ENCODE peak calls at places on chromosome 20, in four cellular contexts. O, Y, N and S are unnamed samples.

GRCh38 chr20:60206259-60206658 is 248.0 kb downstream of the CDH26 start:
- DNase-seq in O (peak), Y (peak), N (no peak), S (peak)

GRCh38 chr20:48725589-48725991 is 102.2 kb downstream of the PREX1 start:
- DNase-seq in O (peak), Y (no peak), N (peak), S (no peak)

GRCh38 chr20:60144428-60144827 is 186.2 kb downstream of the CDH26 start:
- DNase-seq in O (no peak), Y (no peak), N (no peak), S (no peak)

GRCh38 chr20:2164966-2165365 is 63.3 kb downstream of the STK35 start:
- DNase-seq in O (no peak), Y (no peak), N (no peak), S (no peak)

GRCh38 chr20:41617059-41617921 is 887 bp downstream of the CHD6 start:
- DNase-seq in O (peak), Y (peak), N (no peak), S (peak)

GRCh38 chr20:38228436-38228835 is 32.1 kb downstream of the KIAA1755 start:
- DNase-seq in O (no peak), Y (no peak), N (peak), S (no peak)

GRCh38 chr20:48578397-48579098 is 249.3 kb downstream of the PREX1 start:
- DNase-seq in O (no peak), Y (no peak), N (no peak), S (no peak)

GRCh38 chr20:17452441-17452840 is 78.7 kb downstream of the BFSP1 start:
- DNase-seq in O (no peak), Y (no peak), N (no peak), S (no peak)

GRCh38 chr20:5718896-5719595 is 31.2 kb upstream of the SHLD1 start:
- DNase-seq in O (no peak), Y (no peak), N (no peak), S (no peak)

GRCh38 chr20:37524859-37525708 is 2.6 kb downstream of the BLCAP start:
- DNase-seq in O (no peak), Y (no peak), N (no peak), S (no peak)

GRCh38 chr20:41770427-41770826 is 152.2 kb upstream of the CHD6 start:
- DNase-seq in O (no peak), Y (no peak), N (no peak), S (no peak)

GRCh38 chr20:33202451-33202850 is 14.7 kb upstream of the BPIFA3 start:
- DNase-seq in O (no peak), Y (no peak), N (no peak), S (no peak)

GRCh38 chr20:64244870-64245603 is 10.5 kb upstream of the PCMTD2 start:
- DNase-seq in O (peak), Y (no peak), N (no peak), S (no peak)

GRCh38 chr20:47963022-47963421 is 177.7 kb upstream of the SULF2 start:
- DNase-seq in O (peak), Y (no peak), N (no peak), S (no peak)

GRCh38 chr20:40262219-40262618 is 426.8 kb downstream of the MAFB start:
- DNase-seq in O (peak), Y (no peak), N (no peak), S (no peak)
- TF ChIP-seq MAX in O (no peak), Y (no peak), N (no peak), S (no peak)

GRCh38 chr20:51526105-51526470 is 16.4 kb downstream of the NFATC2 start:
- DNase-seq in O (no peak), Y (no peak), N (no peak), S (no peak)
- TF ChIP-seq FOXJ3 in O (no peak), Y (no peak), N (no peak), S (no peak)

GRCh38 chr20:51498765-51499540 is 43.6 kb downstream of the NFATC2 start:
- DNase-seq in O (no peak), Y (no peak), N (no peak), S (no peak)

GRCh38 chr20:51500311-51500710 is 42.2 kb downstream of the NFATC2 start:
- DNase-seq in O (no peak), Y (no peak), N (peak), S (no peak)

GRCh38 chr20:51503376-51503775 is 39.1 kb downstream of the NFATC2 start:
- DNase-seq in O (no peak), Y (no peak), N (no peak), S (no peak)

GRCh38 chr20:51497542-51498467 is 44.7 kb downstream of the NFATC2 start:
- DNase-seq in O (no peak), Y (no peak), N (no peak), S (no peak)

DNA sequence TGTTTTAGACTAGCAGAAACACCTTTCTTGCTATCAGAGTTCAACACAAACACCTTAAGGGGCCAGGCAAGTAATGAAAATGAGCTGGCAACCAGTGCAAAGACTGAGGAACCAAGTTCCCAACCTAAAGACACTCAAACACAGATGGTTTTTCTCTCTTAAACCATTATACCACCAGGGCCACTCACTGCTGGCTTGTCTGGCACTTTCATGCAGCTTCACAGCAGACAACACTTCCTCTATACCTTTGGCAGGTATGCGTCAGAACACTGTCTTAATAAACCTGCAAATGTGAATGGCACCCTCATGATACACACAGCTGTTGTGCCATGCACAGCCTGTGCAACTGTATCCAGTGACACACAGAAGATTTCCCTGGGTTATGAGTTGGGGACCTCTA is 41.6 kb downstream of the NFATC2 start:
- DNase-seq in O (no peak), Y (no peak), N (no peak), S (no peak)
- TF ChIP-seq MAX in O (no peak), Y (no peak), N (no peak), S (no peak)

GRCh38 chr20:45085289-45085688 is 15.6 kb downstream of the KCNS1 start:
- DNase-seq in O (no peak), Y (no peak), N (no peak), S (no peak)
- TF ChIP-seq FOXJ3 in O (no peak), Y (no peak), N (no peak), S (no peak)

DNA sequence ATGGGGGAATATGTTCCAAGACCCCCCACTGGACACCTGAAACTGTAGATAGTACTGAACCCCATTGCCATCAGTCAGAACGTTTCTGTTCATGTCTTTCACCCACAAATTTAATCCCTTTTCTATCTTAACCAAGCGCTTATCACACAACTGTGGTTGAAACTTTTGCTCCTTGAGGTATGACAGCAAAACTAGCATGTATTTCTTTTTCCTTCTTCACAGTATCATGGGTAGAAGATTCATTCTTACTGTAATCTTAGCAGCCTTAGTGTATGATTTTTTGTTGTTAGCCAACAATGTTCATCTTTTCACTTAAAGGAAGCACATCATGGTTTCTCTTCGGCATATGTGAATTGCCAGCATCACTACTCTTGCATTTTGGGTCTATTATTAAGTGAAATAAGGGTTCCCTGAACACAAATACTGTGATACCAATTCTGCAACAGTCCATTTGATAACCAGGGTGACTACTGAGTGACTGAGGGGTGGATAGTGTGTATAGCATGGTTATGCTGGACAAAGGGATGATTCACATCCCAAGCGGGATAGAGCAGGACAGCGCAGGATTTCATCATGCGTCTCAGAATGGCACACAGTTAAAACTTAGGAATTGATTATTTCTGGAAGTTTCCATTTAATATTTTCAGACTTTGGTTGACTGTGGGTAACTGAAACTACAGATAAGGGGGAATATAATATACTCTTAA is 41.8 kb downstream of the KCNS1 start:
- DNase-seq in O (no peak), Y (no peak), N (no peak), S (no peak)
- TF ChIP-seq MAX in O (no peak), Y (no peak), N (no peak), S (no peak)